ENCODE peak calls at places on chromosomes 5 and 9, in seven cellular contexts. E, X, V, G, C, W and J are unnamed samples.

GRCh38 chr9:130306826-130307666 is 41.5 kb downstream of the HMCN2 start:
- DNase-seq in E (no peak), X (no peak), W (no peak), C (no peak), G (no peak), V (no peak), J (no peak)

GRCh38 chr9:15142903-15143534 is 164.0 kb downstream of the TTC39B start:
- DNase-seq in X (peak), W (no peak), V (peak), E (peak), C (peak), G (peak), J (no peak)

GRCh38 chr5:156444737-156445136 is 117.8 kb downstream of the SGCD start:
- DNase-seq in X (no peak), C (no peak), W (no peak), E (no peak), V (no peak), G (no peak), J (no peak)

GRCh38 chr9:106075991-106076390 is 381.6 kb downstream of the TMEM38B start:
- DNase-seq in W (no peak), V (no peak), E (no peak), X (no peak), G (no peak), C (no peak), J (no peak)

GRCh38 chr9:117400131-117400530 is 14.7 kb downstream of the ASTN2 start:
- DNase-seq in W (no peak), C (peak), G (no peak), X (peak), E (no peak), V (peak), J (peak)

GRCh38 chr5:163041254-163041653 is 396.1 kb upstream of the CCNG1 start:
- DNase-seq in E (no peak), W (no peak), G (no peak), X (no peak), C (no peak), V (no peak), J (no peak)

GRCh38 chr9:8850916-8851315 is 1051.3 kb upstream of the DMAC1 start:
- DNase-seq in G (no peak), C (no peak), V (peak), W (no peak), X (peak), E (no peak), J (no peak)

GRCh38 chr5:36496471-36496870 is 109.9 kb upstream of the SLC1A3 start:
- DNase-seq in C (no peak), X (no peak), W (no peak), E (no peak), G (no peak), V (no peak), J (no peak)

GRCh38 chr9:100216178-100216787 is 117.2 kb downstream of the INVS start:
- DNase-seq in C (peak), E (no peak), X (peak), V (peak), G (no peak), W (peak), J (no peak)

GRCh38 chr9:106526805-106527204 is 336.2 kb upstream of the ZNF462 start:
- DNase-seq in C (no peak), E (no peak), X (no peak), V (no peak), W (no peak), G (no peak), J (no peak)

GRCh38 chr5:71973563-71973962 is 133.7 kb upstream of the MAP1B start:
- DNase-seq in V (no peak), C (no peak), X (no peak), W (no peak), G (no peak), E (no peak), J (no peak)

GRCh38 chr5:144142030-144142825 is 28.2 kb downstream of the YIPF5 start:
- DNase-seq in W (no peak), V (peak), X (no peak), G (no peak), C (peak), E (peak), J (no peak)

GRCh38 chr9:111992523-111992922 is 95.9 kb downstream of the UGCG start:
- DNase-seq in X (no peak), V (no peak), G (peak), C (no peak), E (no peak), W (no peak), J (no peak)

GRCh38 chr9:26669641-26670040 is 223.0 kb downstream of the CAAP1 start:
- DNase-seq in V (no peak), G (no peak), E (no peak), W (no peak), X (peak), C (no peak), J (no peak)

GRCh38 chr9:134182554-134183219 is 18.3 kb upstream of the RNU6ATAC start:
- DNase-seq in V (no peak), W (no peak), G (no peak), X (peak), C (no peak), E (no peak), J (no peak)

GRCh38 chr9:99112750-99113417 is 8.0 kb downstream of the TGFBR1 start:
- DNase-seq in V (peak), X (no peak), E (no peak), G (no peak), W (no peak), C (no peak), J (no peak)

GRCh38 chr9:19998823-19999455 is 210.1 kb upstream of the SLC24A2 start:
- DNase-seq in W (no peak), E (no peak), C (no peak), X (no peak), V (no peak), G (no peak), J (no peak)

GRCh38 chr5:105849701-105850100 is 1821.0 kb downstream of the EFNA5 start:
- DNase-seq in W (no peak), V (no peak), C (no peak), E (no peak), G (no peak), X (no peak), J (no peak)

GRCh38 chr9:137095664-137096517 is 9.1 kb downstream of the MAN1B1 start:
- DNase-seq in C (no peak), X (peak), W (peak), E (no peak), G (no peak), V (no peak), J (no peak)

GRCh38 chr5:157308826-157309465 is 43.0 kb downstream of the CYFIP2 start:
- DNase-seq in V (no peak), W (no peak), X (no peak), C (no peak), E (no peak), G (no peak), J (no peak)

GRCh38 chr9:122246666-122247065 is 17.9 kb upstream of the LHX6 start:
- DNase-seq in V (no peak), X (no peak), E (no peak), W (no peak), G (no peak), C (no peak), J (no peak)

GRCh38 chr5:138666226-138666742 is 86.9 kb upstream of the CTNNA1 start:
- DNase-seq in W (no peak), X (no peak), C (no peak), E (no peak), G (no peak), V (no peak), J (no peak)

GRCh38 chr5:143372187-143372829 is 31.2 kb downstream of the NR3C1 start:
- DNase-seq in E (no peak), X (no peak), W (no peak), C (no peak), V (no peak), G (no peak), J (no peak)

GRCh38 chr5:17105744-17106450 is 111.5 kb upstream of the BASP1 start:
- DNase-seq in G (no peak), C (peak), V (no peak), E (no peak), X (no peak), W (no peak), J (no peak)

GRCh38 chr5:145403959-145404358 is 431.2 kb downstream of the PRELID2 start:
- DNase-seq in E (no peak), V (no peak), W (no peak), G (no peak), X (no peak), C (no peak), J (no peak)

GRCh38 chr5:32625106-32625505 is 39.7 kb downstream of the SUB1 start:
- DNase-seq in V (no peak), W (no peak), X (no peak), E (no peak), C (no peak), G (no peak), J (no peak)

GRCh38 chr9:68969538-68969937 is 44.4 kb downstream of the PRKACG start:
- DNase-seq in C (no peak), W (no peak), V (no peak), E (no peak), X (no peak), G (no peak), J (no peak)

GRCh38 chr5:113329981-113330380 is 104.8 kb downstream of the TSSK1B start:
- DNase-seq in E (no peak), V (no peak), C (no peak), W (no peak), G (no peak), X (no peak), J (no peak)

GRCh38 chr9:70073193-70073592 is 29.5 kb downstream of the MAMDC2 start:
- DNase-seq in E (no peak), C (no peak), X (no peak), G (no peak), V (no peak), W (no peak), J (no peak)

GRCh38 chr5:130529111-130529510 is 624.8 kb downstream of the CHSY3 start:
- DNase-seq in G (no peak), E (no peak), C (no peak), V (no peak), W (no peak), X (no peak), J (no peak)